ENCODE peak calls at places on chromosomes 16 and 17, in ten cellular contexts. H is CD8-positive, alpha-beta T cell; A is BE2C; V is fibroblast of the aortic adventitia; K is dorsolateral prefrontal cortex; P is cardiac fibroblast; Y is fibroblast of lung; X is GM12865; E is testis; R is HL-60. I is an unnamed sample.

GRCh38 chr16:11613381-11614303 is 26.9 kb upstream of the LITAF start:
- DNase-seq in H (no peak), A (no peak), V (no peak), K (no peak), P (peak), Y (peak), X (peak), E (peak), R (peak), I (peak)

GRCh38 chr16:79871906-79872305 is 271.4 kb upstream of the MAF start:
- DNase-seq in H (no peak), A (no peak), V (no peak), K (no peak), P (no peak), Y (no peak), X (no peak), E (no peak), R (no peak), I (peak)

GRCh38 chr16:80841231-80841630 is 36.8 kb upstream of the CDYL2 start:
- DNase-seq in H (no peak), A (no peak), V (no peak), K (no peak), P (no peak), Y (no peak), X (no peak), E (no peak), R (no peak), I (no peak)

GRCh38 chr16:4933871-4934395 is 3.0 kb downstream of the PPL start:
- DNase-seq in H (no peak), A (no peak), V (no peak), K (no peak), P (no peak), Y (no peak), X (no peak), E (no peak), R (no peak), I (no peak)

GRCh38 chr16:25007284-25007984 is 7.7 kb downstream of the ARHGAP17 start:
- DNase-seq in H (no peak), A (no peak), V (peak), K (no peak), P (peak), Y (peak), X (no peak), E (no peak), R (no peak), I (no peak)

GRCh38 chr17:4514206-4514605 is 15.5 kb downstream of the SPNS2 start:
- DNase-seq in H (no peak), A (no peak), V (no peak), K (no peak), P (no peak), Y (no peak), X (no peak), E (no peak), R (no peak), I (peak)

GRCh38 chr16:19432429-19432828 is 14.7 kb downstream of the TMC5 start:
- DNase-seq in H (no peak), A (no peak), V (no peak), K (no peak), P (peak), Y (no peak), X (no peak), E (no peak), R (peak), I (peak)

GRCh38 chr16:76539609-76540008 is 262.4 kb downstream of the CNTNAP4 start:
- DNase-seq in H (no peak), A (no peak), V (no peak), K (no peak), P (no peak), Y (no peak), X (no peak), E (no peak), R (no peak), I (no peak)

GRCh38 chr16:57592591-57593003 is 35.8 kb upstream of the ADGRG1 start:
- DNase-seq in H (peak), A (no peak), V (no peak), K (no peak), P (no peak), Y (no peak), X (peak), E (no peak), R (peak), I (no peak)

GRCh38 chr17:8004899-8005298 is 2.5 kb downstream of the GUCY2D start:
- DNase-seq in H (no peak), A (no peak), V (peak), K (no peak), P (peak), Y (peak), X (no peak), E (no peak), R (no peak), I (peak)

GRCh38 chr17:38598536-38598935 is 7.2 kb downstream of the SRCIN1 start:
- DNase-seq in H (no peak), A (peak), V (peak), K (no peak), P (peak), Y (peak), X (peak), E (peak), R (peak), I (peak)

GRCh38 chr17:7440823-7441174 is 1.5 kb downstream of the FGF11 start:
- DNase-seq in H (no peak), A (peak), V (peak), K (no peak), P (peak), Y (peak), X (peak), E (peak), R (no peak), I (peak)

GRCh38 chr16:85401917-85402766 is 211.0 kb upstream of the GSE1 start:
- DNase-seq in H (no peak), A (peak), V (no peak), K (peak), P (no peak), Y (no peak), X (no peak), E (peak), R (no peak), I (no peak)

GRCh38 chr16:29765167-29766032 is 12.7 kb upstream of the ZG16 start:
- DNase-seq in H (no peak), A (no peak), V (no peak), K (no peak), P (no peak), Y (no peak), X (no peak), E (no peak), R (no peak), I (no peak)

GRCh38 chr16:74448990-74449389 is 27.7 kb upstream of the CLEC18B start:
- DNase-seq in H (no peak), A (no peak), V (peak), K (no peak), P (peak), Y (peak), X (no peak), E (peak), R (peak), I (peak)

GRCh38 chr17:4939554-4939803 is 367 bp downstream of the SLC25A11 start:
- DNase-seq in H (no peak), A (no peak), V (no peak), K (no peak), P (no peak), Y (no peak), X (no peak), E (no peak), R (peak), I (no peak)

GRCh38 chr16:49588729-49589384 is 215.3 kb downstream of the C16orf78 start:
- DNase-seq in H (no peak), A (no peak), V (peak), K (no peak), P (peak), Y (peak), X (no peak), E (no peak), R (no peak), I (no peak)

GRCh38 chr17:58121925-58122324 is 26.3 kb upstream of the OR4D1 start:
- DNase-seq in H (peak), A (peak), V (peak), K (no peak), P (peak), Y (peak), X (peak), E (no peak), R (peak), I (peak)

GRCh38 chr17:81837641-81838040 is 2.8 kb upstream of the PPP1R27 start:
- DNase-seq in H (no peak), A (no peak), V (no peak), K (no peak), P (no peak), Y (no peak), X (no peak), E (no peak), R (peak), I (no peak)

GRCh38 chr16:55078153-55078552 is 147.5 kb downstream of the IRX5 start:
- DNase-seq in H (no peak), A (no peak), V (no peak), K (no peak), P (no peak), Y (no peak), X (no peak), E (no peak), R (no peak), I (no peak)

GRCh38 chr16:13896543-13897182 is 23.3 kb upstream of the ERCC4 start:
- DNase-seq in H (no peak), A (no peak), V (no peak), K (no peak), P (peak), Y (no peak), X (peak), E (no peak), R (no peak), I (no peak)

GRCh38 chr17:35548978-35549377 is 11.5 kb upstream of the SLFN12L start:
- DNase-seq in H (no peak), A (no peak), V (no peak), K (no peak), P (no peak), Y (no peak), X (no peak), E (no peak), R (no peak), I (peak)

GRCh38 chr17:37490022-37490587 is 414 bp downstream of the DUSP14 start:
- DNase-seq in H (peak), A (peak), V (peak), K (peak), P (peak), Y (peak), X (peak), E (peak), R (peak), I (peak)

GRCh38 chr17:80665792-80666191 is 121.2 kb downstream of the RPTOR start:
- DNase-seq in H (no peak), A (no peak), V (no peak), K (no peak), P (no peak), Y (no peak), X (no peak), E (no peak), R (no peak), I (no peak)

GRCh38 chr17:76801706-76802105 is 63.8 kb downstream of the MFSD11 start:
- DNase-seq in H (no peak), A (no peak), V (no peak), K (no peak), P (no peak), Y (no peak), X (no peak), E (no peak), R (no peak), I (no peak)

GRCh38 chr17:8128125-8128784 is 4.3 kb upstream of the HES7 start:
- DNase-seq in H (no peak), A (no peak), V (no peak), K (no peak), P (no peak), Y (no peak), X (no peak), E (no peak), R (no peak), I (no peak)

GRCh38 chr16:6531067-6531466 is 801.6 kb upstream of the RBFOX1 start:
- DNase-seq in H (no peak), A (no peak), V (no peak), K (no peak), P (no peak), Y (no peak), X (no peak), E (no peak), R (no peak), I (no peak)

GRCh38 chr17:45790296-45790922 is 6.3 kb downstream of the CRHR1 start:
- DNase-seq in H (no peak), A (no peak), V (peak), K (no peak), P (no peak), Y (no peak), X (no peak), E (no peak), R (no peak), I (no peak)

GRCh38 chr16:14003119-14003570 is 68.0 kb upstream of the MRTFB start:
- DNase-seq in H (no peak), A (peak), V (peak), K (no peak), P (peak), Y (peak), X (no peak), E (peak), R (peak), I (peak)

GRCh38 chr16:28217326-28217725 is 5.6 kb upstream of the XPO6 start:
- DNase-seq in H (no peak), A (no peak), V (no peak), K (no peak), P (peak), Y (no peak), X (peak), E (no peak), R (no peak), I (no peak)

GRCh38 chr16:13269905-13270528 is 368.6 kb downstream of the SHISA9 start:
- DNase-seq in H (no peak), A (no peak), V (no peak), K (no peak), P (no peak), Y (no peak), X (no peak), E (no peak), R (no peak), I (no peak)

GRCh38 chr17:9587969-9588656 is 11.7 kb downstream of the CFAP52 start:
- DNase-seq in H (no peak), A (no peak), V (no peak), K (no peak), P (no peak), Y (no peak), X (no peak), E (peak), R (no peak), I (no peak)

DNA sequence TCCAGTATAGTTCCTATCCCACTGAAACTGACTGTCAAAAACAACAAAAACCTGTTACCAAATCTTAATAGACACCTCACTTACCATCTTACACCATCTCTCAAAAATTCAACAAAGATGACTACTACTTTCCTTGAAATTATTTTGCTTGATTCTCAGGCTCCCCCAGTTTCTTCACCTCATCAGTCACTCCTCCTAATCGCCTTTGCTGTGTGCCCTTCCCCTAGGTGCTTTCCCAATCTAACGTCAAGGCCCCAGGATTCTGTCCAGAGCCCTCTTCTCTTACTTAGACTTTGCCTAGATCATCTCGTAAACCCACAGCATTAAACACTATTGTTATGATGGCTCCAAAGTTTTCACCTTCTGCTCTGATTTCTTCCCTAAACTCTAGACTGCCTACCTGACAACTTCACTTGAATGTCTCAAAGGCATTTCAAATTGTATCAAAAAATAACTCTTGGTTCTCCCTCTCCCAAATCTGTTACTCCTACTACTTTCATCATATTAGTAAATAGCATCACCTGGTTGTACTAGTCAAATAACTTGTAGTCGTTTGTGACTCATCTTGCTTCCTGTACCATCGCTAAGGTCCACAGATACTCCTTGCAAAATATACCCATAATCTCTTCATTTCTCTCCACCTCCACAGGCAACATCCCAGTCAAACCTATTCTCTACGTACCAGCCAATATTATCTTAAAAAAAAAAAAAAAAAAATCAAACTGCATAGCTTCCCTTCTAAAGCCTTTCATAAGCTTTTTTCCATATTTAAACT is 18.0 kb downstream of the C16orf87 start:
- DNase-seq in H (no peak), A (no peak), V (no peak), K (no peak), P (peak), Y (no peak), X (peak), E (no peak), R (no peak), I (peak)
- H3K4me3 ChIP-seq in H (no peak), A (no peak), V (no peak), K (no peak), P (no peak), Y (no peak), X (no peak), E (no peak), R (no peak), I (no peak)

GRCh38 chr17:73972901-73973300 is 230.6 kb upstream of the RPL38 start:
- DNase-seq in H (no peak), A (no peak), V (no peak), K (no peak), P (no peak), Y (no peak), X (no peak), E (no peak), R (no peak), I (no peak)

GRCh38 chr17:73976147-73976546 is 227.3 kb upstream of the RPL38 start:
- DNase-seq in H (no peak), A (peak), V (no peak), K (no peak), P (no peak), Y (peak), X (no peak), E (no peak), R (no peak), I (no peak)

GRCh38 chr17:73972056-73972455 is 231.4 kb upstream of the RPL38 start:
- DNase-seq in H (no peak), A (no peak), V (no peak), K (no peak), P (no peak), Y (no peak), X (no peak), E (no peak), R (no peak), I (no peak)

GRCh38 chr17:73974536-73974935 is 228.9 kb upstream of the RPL38 start:
- DNase-seq in H (no peak), A (no peak), V (no peak), K (no peak), P (no peak), Y (no peak), X (no peak), E (no peak), R (no peak), I (no peak)

GRCh38 chr17:73973881-73974409 is 229.5 kb upstream of the RPL38 start:
- DNase-seq in H (no peak), A (peak), V (no peak), K (no peak), P (no peak), Y (peak), X (no peak), E (no peak), R (no peak), I (no peak)
- TF ChIP-seq CTCF in H (no peak), A (no peak), V (no peak), K (no peak), P (no peak), Y (no peak), X (no peak), E (no peak), R (no peak), I (no peak)

DNA sequence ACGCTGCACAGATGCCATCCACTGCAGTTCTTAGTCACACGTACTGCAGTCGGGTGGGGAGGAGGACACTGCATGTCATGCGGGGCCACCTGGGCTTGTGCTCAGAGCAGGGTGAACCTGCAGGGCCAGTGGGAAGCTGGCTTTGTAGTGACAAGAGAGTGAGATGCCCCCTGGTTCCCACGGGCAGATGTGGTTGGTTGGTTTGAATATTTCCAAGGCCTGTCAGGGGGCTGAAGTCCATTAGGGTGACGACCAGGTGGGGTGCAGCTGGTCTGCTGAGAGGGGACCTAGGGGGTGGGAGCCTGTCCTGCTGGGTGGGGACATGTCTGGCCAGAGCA is 14.3 kb downstream of the ZNF213 start:
- DNase-seq in H (no peak), A (no peak), V (no peak), K (no peak), P (no peak), Y (no peak), X (no peak), E (no peak), R (no peak), I (no peak)
- H3K4me3 ChIP-seq in H (no peak), A (peak), V (no peak), K (peak), P (no peak), Y (no peak), X (peak), E (no peak), R (no peak), I (no peak)

DNA sequence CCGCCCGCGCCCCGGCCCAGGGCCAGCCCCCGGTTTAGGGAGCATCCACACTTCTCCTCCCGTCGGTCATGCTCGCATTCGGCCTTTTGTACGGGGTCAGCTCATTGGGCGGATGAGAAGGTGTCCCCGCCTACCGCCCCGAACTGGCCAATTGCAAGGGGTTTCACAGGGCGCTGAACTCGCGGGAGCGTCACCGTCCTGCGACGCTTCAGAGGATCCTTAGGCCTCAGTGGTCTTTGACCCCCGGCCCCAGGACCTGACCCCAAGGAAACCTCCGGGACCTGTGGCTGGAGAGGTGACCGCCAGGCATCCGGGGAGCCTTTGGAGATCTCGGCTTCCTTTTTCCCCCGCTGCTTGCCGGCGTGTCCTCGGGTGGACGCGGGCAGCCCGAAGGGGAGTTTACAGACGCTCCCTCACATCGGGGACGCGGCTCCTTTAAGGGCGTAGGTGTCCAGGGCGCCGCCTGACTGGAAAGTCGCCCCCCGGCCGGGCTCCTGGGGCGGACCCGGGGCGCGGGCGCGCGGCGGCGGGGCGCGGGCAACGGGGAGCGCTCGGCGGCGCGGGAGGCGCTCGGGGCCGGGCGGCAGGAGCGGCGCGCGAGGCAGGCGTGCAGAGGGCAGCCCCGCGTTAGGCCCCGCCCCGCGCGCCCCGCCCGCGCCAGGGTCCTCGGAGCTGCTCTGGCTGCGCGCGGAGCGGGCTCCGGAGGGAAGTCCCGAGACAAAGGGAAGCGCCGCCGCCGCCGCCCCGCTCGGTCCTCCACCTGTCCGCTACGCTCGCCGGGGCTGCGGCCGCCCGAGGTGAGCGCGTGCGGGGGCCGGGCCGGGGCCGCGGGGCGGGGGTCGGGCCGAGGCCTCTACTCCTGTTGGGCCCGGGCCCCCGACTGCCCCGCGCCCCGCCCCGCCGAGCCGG is at the start of gene UBE2I:
- DNase-seq in H (peak), A (peak), V (peak), K (peak), P (peak), Y (peak), X (peak), E (peak), R (peak), I (peak)
- TF ChIP-seq CTCF in H (no peak), A (no peak), V (no peak), K (no peak), P (no peak), Y (no peak), X (no peak), E (no peak), R (no peak), I (no peak)

GRCh38 chr16:1940273-1941161 is 2.5 kb downstream of the MSRB1 start:
- DNase-seq in H (no peak), A (no peak), V (no peak), K (no peak), P (no peak), Y (no peak), X (no peak), E (no peak), R (peak), I (no peak)
- H3K4me3 ChIP-seq in H (no peak), A (no peak), V (no peak), K (no peak), P (no peak), Y (no peak), X (no peak), E (no peak), R (peak), I (no peak)

I was measured in epithelial cell of esophagus.